ENCODE peak calls at places on chromosome 18, in six cellular contexts. One of them, this sample, is unnamed. For H3K4me1, the result is how much of the 10 kb centered on the place peaks cover.

GRCh38 chr18:36634573-36635216 is 194.1 kb downstream of the TPGS2 start:
- DNase-seq in suprapubic skin: no peak
- DNase-seq in stomach: no peak
- DNase-seq in K562: no peak
- DNase-seq in esophagus muscularis mucosa: no peak
- DNase-seq in upper lobe of left lung: no peak
- DNase-seq in this sample: no peak

GRCh38 chr18:35904389-35905037 is 68.0 kb upstream of the RMP24 start:
- DNase-seq in suprapubic skin: no peak
- DNase-seq in stomach: no peak
- DNase-seq in K562: no peak
- DNase-seq in esophagus muscularis mucosa: peak
- DNase-seq in upper lobe of left lung: peak
- DNase-seq in this sample: no peak

GRCh38 chr18:46334200-46334553 is 230.0 kb downstream of the HAUS1 start:
- DNase-seq in suprapubic skin: no peak
- DNase-seq in stomach: no peak
- DNase-seq in K562: no peak
- DNase-seq in esophagus muscularis mucosa: no peak
- DNase-seq in upper lobe of left lung: no peak
- DNase-seq in this sample: no peak

GRCh38 chr18:23970161-23971153 is 44.1 kb upstream of the TTC39C start:
- DNase-seq in suprapubic skin: no peak
- DNase-seq in stomach: no peak
- DNase-seq in K562: no peak
- DNase-seq in esophagus muscularis mucosa: no peak
- DNase-seq in upper lobe of left lung: no peak
- DNase-seq in this sample: no peak

GRCh38 chr18:67072789-67073188 is 443.7 kb downstream of the DSEL start:
- DNase-seq in suprapubic skin: no peak
- DNase-seq in stomach: no peak
- DNase-seq in K562: no peak
- DNase-seq in esophagus muscularis mucosa: no peak
- DNase-seq in upper lobe of left lung: no peak
- DNase-seq in this sample: no peak

GRCh38 chr18:55165399-55166125 is 206.3 kb upstream of the CCDC68 start:
- DNase-seq in suprapubic skin: no peak
- DNase-seq in stomach: no peak
- DNase-seq in K562: no peak
- DNase-seq in esophagus muscularis mucosa: peak
- DNase-seq in upper lobe of left lung: no peak
- DNase-seq in this sample: no peak

GRCh38 chr18:31064130-31064529 is 21.6 kb upstream of the DSC3 start:
- DNase-seq in suprapubic skin: no peak
- DNase-seq in stomach: no peak
- DNase-seq in K562: no peak
- DNase-seq in esophagus muscularis mucosa: no peak
- DNase-seq in upper lobe of left lung: no peak
- DNase-seq in this sample: no peak

GRCh38 chr18:72720116-72720515 is 147.7 kb downstream of the NETO1 start:
- DNase-seq in suprapubic skin: no peak
- DNase-seq in stomach: no peak
- DNase-seq in K562: no peak
- DNase-seq in esophagus muscularis mucosa: no peak
- DNase-seq in upper lobe of left lung: no peak
- DNase-seq in this sample: no peak

GRCh38 chr18:34661464-34662087 is 48.5 kb upstream of the DTNA start:
- DNase-seq in suprapubic skin: no peak
- DNase-seq in stomach: no peak
- DNase-seq in K562: peak
- DNase-seq in esophagus muscularis mucosa: no peak
- DNase-seq in upper lobe of left lung: no peak
- DNase-seq in this sample: no peak

GRCh38 chr18:49020621-49021021 is 69.9 kb upstream of the SMAD7 start:
- DNase-seq in suprapubic skin: peak
- DNase-seq in stomach: peak
- DNase-seq in K562: no peak
- DNase-seq in esophagus muscularis mucosa: no peak
- DNase-seq in upper lobe of left lung: peak
- DNase-seq in this sample: no peak

GRCh38 chr18:58691256-58691655 is 20.0 kb downstream of the MALT1 start:
- DNase-seq in suprapubic skin: no peak
- DNase-seq in stomach: no peak
- DNase-seq in K562: no peak
- DNase-seq in esophagus muscularis mucosa: no peak
- DNase-seq in upper lobe of left lung: no peak
- DNase-seq in this sample: no peak

GRCh38 chr18:49135871-49136270 is 185.1 kb upstream of the SMAD7 start:
- DNase-seq in suprapubic skin: no peak
- DNase-seq in stomach: no peak
- DNase-seq in K562: no peak
- DNase-seq in esophagus muscularis mucosa: no peak
- DNase-seq in upper lobe of left lung: no peak
- DNase-seq in this sample: no peak

GRCh38 chr18:59701272-59701671 is 4.0 kb upstream of the CCBE1 start:
- DNase-seq in suprapubic skin: no peak
- DNase-seq in stomach: no peak
- DNase-seq in K562: no peak
- DNase-seq in esophagus muscularis mucosa: no peak
- DNase-seq in upper lobe of left lung: no peak
- DNase-seq in this sample: no peak

GRCh38 chr18:22550861-22551260 is 133.1 kb upstream of the CTAGE1 start:
- DNase-seq in suprapubic skin: no peak
- DNase-seq in stomach: no peak
- DNase-seq in K562: no peak
- DNase-seq in esophagus muscularis mucosa: no peak
- DNase-seq in upper lobe of left lung: no peak
- DNase-seq in this sample: no peak

GRCh38 chr18:52716926-52717325 is 376.9 kb downstream of the DCC start:
- DNase-seq in suprapubic skin: no peak
- DNase-seq in stomach: no peak
- DNase-seq in K562: no peak
- DNase-seq in esophagus muscularis mucosa: no peak
- DNase-seq in upper lobe of left lung: no peak
- DNase-seq in this sample: no peak

GRCh38 chr18:68454511-68455228 is 260.2 kb downstream of the TMX3 start:
- DNase-seq in suprapubic skin: no peak
- DNase-seq in stomach: no peak
- DNase-seq in K562: no peak
- DNase-seq in esophagus muscularis mucosa: no peak
- DNase-seq in upper lobe of left lung: no peak
- DNase-seq in this sample: no peak

GRCh38 chr18:38167623-38168022 is 602.0 kb upstream of the CELF4 start:
- DNase-seq in suprapubic skin: no peak
- DNase-seq in stomach: no peak
- DNase-seq in K562: no peak
- DNase-seq in esophagus muscularis mucosa: no peak
- DNase-seq in upper lobe of left lung: no peak
- DNase-seq in this sample: no peak

GRCh38 chr18:46310258-46310657 is 206.1 kb downstream of the HAUS1 start:
- DNase-seq in suprapubic skin: no peak
- DNase-seq in stomach: no peak
- DNase-seq in K562: no peak
- DNase-seq in esophagus muscularis mucosa: no peak
- DNase-seq in upper lobe of left lung: no peak
- DNase-seq in this sample: no peak

GRCh38 chr18:37778417-37779165 is 213.0 kb upstream of the CELF4 start:
- DNase-seq in suprapubic skin: no peak
- DNase-seq in stomach: peak
- DNase-seq in K562: peak
- DNase-seq in esophagus muscularis mucosa: no peak
- DNase-seq in upper lobe of left lung: peak
- DNase-seq in this sample: no peak

GRCh38 chr18:49013961-49014604 is 63.3 kb upstream of the SMAD7 start:
- DNase-seq in suprapubic skin: peak
- DNase-seq in stomach: peak
- DNase-seq in K562: no peak
- DNase-seq in esophagus muscularis mucosa: no peak
- DNase-seq in upper lobe of left lung: no peak
- DNase-seq in this sample: peak

GRCh38 chr18:36516258-36516657 is 218.7 kb downstream of the FHOD3 start:
- DNase-seq in suprapubic skin: no peak
- DNase-seq in stomach: no peak
- DNase-seq in K562: no peak
- DNase-seq in esophagus muscularis mucosa: no peak
- DNase-seq in upper lobe of left lung: no peak
- DNase-seq in this sample: no peak

GRCh38 chr18:644395-645004 is 13.0 kb upstream of the TYMS start:
- DNase-seq in suprapubic skin: no peak
- DNase-seq in stomach: no peak
- DNase-seq in K562: no peak
- DNase-seq in esophagus muscularis mucosa: no peak
- DNase-seq in upper lobe of left lung: no peak
- DNase-seq in this sample: no peak

GRCh38 chr18:70417847-70418246 is 129.0 kb downstream of the SOCS6 start:
- DNase-seq in suprapubic skin: no peak
- DNase-seq in stomach: no peak
- DNase-seq in K562: no peak
- DNase-seq in esophagus muscularis mucosa: no peak
- DNase-seq in upper lobe of left lung: no peak
- DNase-seq in this sample: no peak

GRCh38 chr18:44974174-44974573 is 293.5 kb downstream of the SETBP1 start:
- DNase-seq in suprapubic skin: no peak
- DNase-seq in stomach: no peak
- DNase-seq in K562: no peak
- DNase-seq in esophagus muscularis mucosa: no peak
- DNase-seq in upper lobe of left lung: no peak
- DNase-seq in this sample: no peak

GRCh38 chr18:28802546-28802945 is 625.6 kb upstream of the CDH2 start:
- DNase-seq in suprapubic skin: no peak
- DNase-seq in stomach: no peak
- DNase-seq in K562: no peak
- DNase-seq in esophagus muscularis mucosa: no peak
- DNase-seq in upper lobe of left lung: no peak
- DNase-seq in this sample: no peak

GRCh38 chr18:43883886-43884285 is 606.6 kb upstream of the SYT4 start:
- DNase-seq in suprapubic skin: no peak
- DNase-seq in stomach: no peak
- DNase-seq in K562: no peak
- DNase-seq in esophagus muscularis mucosa: no peak
- DNase-seq in upper lobe of left lung: no peak
- DNase-seq in this sample: no peak

GRCh38 chr18:1906421-1906820 is 664.9 kb downstream of the METTL4 start:
- DNase-seq in suprapubic skin: no peak
- DNase-seq in stomach: no peak
- DNase-seq in K562: no peak
- DNase-seq in esophagus muscularis mucosa: no peak
- DNase-seq in upper lobe of left lung: no peak
- DNase-seq in this sample: no peak

GRCh38 chr18:65788373-65788772 is 37.6 kb downstream of the CDH7 start:
- DNase-seq in suprapubic skin: no peak
- DNase-seq in stomach: no peak
- DNase-seq in K562: no peak
- DNase-seq in esophagus muscularis mucosa: no peak
- DNase-seq in upper lobe of left lung: no peak
- DNase-seq in this sample: no peak

GRCh38 chr18:32576296-32576916 is 105.7 kb upstream of the GAREM1 start:
- DNase-seq in suprapubic skin: no peak
- DNase-seq in stomach: no peak
- DNase-seq in K562: no peak
- DNase-seq in esophagus muscularis mucosa: no peak
- DNase-seq in upper lobe of left lung: no peak
- DNase-seq in this sample: no peak

GRCh38 chr18:49811151-49811938 is 2.0 kb downstream of the ACAA2 start:
- DNase-seq in suprapubic skin: no peak
- DNase-seq in stomach: no peak
- DNase-seq in K562: no peak
- DNase-seq in esophagus muscularis mucosa: no peak
- DNase-seq in upper lobe of left lung: no peak
- DNase-seq in this sample: no peak

GRCh38 chr18:23179416-23179815 is 44.1 kb downstream of the CABLES1 start:
- DNase-seq in suprapubic skin: no peak
- DNase-seq in stomach: no peak
- DNase-seq in K562: no peak
- DNase-seq in esophagus muscularis mucosa: no peak
- DNase-seq in upper lobe of left lung: no peak
- DNase-seq in this sample: no peak

GRCh38 chr18:62868645-62869044 is 153.3 kb downstream of the PHLPP1 start:
- DNase-seq in suprapubic skin: no peak
- DNase-seq in stomach: no peak
- DNase-seq in K562: no peak
- DNase-seq in esophagus muscularis mucosa: no peak
- DNase-seq in upper lobe of left lung: no peak
- DNase-seq in this sample: no peak
- H3K4me3 ChIP-seq in suprapubic skin: no peak
- H3K4me3 ChIP-seq in stomach: no peak
- H3K4me3 ChIP-seq in K562: no peak
- H3K4me3 ChIP-seq in esophagus muscularis mucosa: no peak
- H3K4me3 ChIP-seq in upper lobe of left lung: no peak
- H3K4me3 ChIP-seq in this sample: no peak

GRCh38 chr18:3447895-3448844 is 1.8 kb upstream of the TGIF1 start:
- DNase-seq in suprapubic skin: peak
- DNase-seq in stomach: peak
- DNase-seq in K562: peak
- DNase-seq in esophagus muscularis mucosa: peak
- DNase-seq in upper lobe of left lung: peak
- DNase-seq in this sample: peak
- TF ChIP-seq EP300 in suprapubic skin: no peak
- TF ChIP-seq EP300 in stomach: no peak
- TF ChIP-seq EP300 in K562: peak
- TF ChIP-seq EP300 in esophagus muscularis mucosa: peak
- TF ChIP-seq EP300 in upper lobe of left lung: peak
- TF ChIP-seq EP300 in this sample: peak

GRCh38 chr18:74595425-74595824 is 2.2 kb upstream of the ZNF407 start:
- DNase-seq in suprapubic skin: no peak
- DNase-seq in stomach: no peak
- DNase-seq in K562: no peak
- DNase-seq in esophagus muscularis mucosa: no peak
- DNase-seq in upper lobe of left lung: no peak
- DNase-seq in this sample: no peak
- H3K4me1 ChIP-seq in suprapubic skin: under half
- H3K4me1 ChIP-seq in stomach: under half
- H3K4me1 ChIP-seq in K562: under half
- H3K4me1 ChIP-seq in esophagus muscularis mucosa: under half
- H3K4me1 ChIP-seq in upper lobe of left lung: under half
- H3K4me1 ChIP-seq in this sample: under half

GRCh38 chr18:3873698-3874495 is 423.9 kb downstream of the TGIF1 start:
- DNase-seq in suprapubic skin: no peak
- DNase-seq in stomach: no peak
- DNase-seq in K562: no peak
- DNase-seq in esophagus muscularis mucosa: no peak
- DNase-seq in upper lobe of left lung: no peak
- DNase-seq in this sample: no peak

GRCh38 chr18:3870914-3871313 is 420.9 kb downstream of the TGIF1 start:
- DNase-seq in suprapubic skin: no peak
- DNase-seq in stomach: no peak
- DNase-seq in K562: no peak
- DNase-seq in esophagus muscularis mucosa: no peak
- DNase-seq in upper lobe of left lung: no peak
- DNase-seq in this sample: no peak

GRCh38 chr18:3873211-3873610 is 423.2 kb downstream of the TGIF1 start:
- DNase-seq in suprapubic skin: no peak
- DNase-seq in stomach: no peak
- DNase-seq in K562: no peak
- DNase-seq in esophagus muscularis mucosa: no peak
- DNase-seq in upper lobe of left lung: no peak
- DNase-seq in this sample: no peak

GRCh38 chr18:3871687-3872086 is 421.7 kb downstream of the TGIF1 start:
- DNase-seq in suprapubic skin: no peak
- DNase-seq in stomach: no peak
- DNase-seq in K562: no peak
- DNase-seq in esophagus muscularis mucosa: no peak
- DNase-seq in upper lobe of left lung: no peak
- DNase-seq in this sample: no peak

GRCh38 chr18:3872651-3873050 is 422.7 kb downstream of the TGIF1 start:
- DNase-seq in suprapubic skin: no peak
- DNase-seq in stomach: no peak
- DNase-seq in K562: no peak
- DNase-seq in esophagus muscularis mucosa: no peak
- DNase-seq in upper lobe of left lung: no peak
- DNase-seq in this sample: no peak
- H3K4me3 ChIP-seq in suprapubic skin: no peak
- H3K4me3 ChIP-seq in stomach: no peak
- H3K4me3 ChIP-seq in K562: no peak
- H3K4me3 ChIP-seq in esophagus muscularis mucosa: no peak
- H3K4me3 ChIP-seq in upper lobe of left lung: no peak
- H3K4me3 ChIP-seq in this sample: no peak